ENCODE peak calls at places on chromosomes 7 and 10, in six cellular contexts. Z is GM10248, H is posterior vena cava, A is BJ, E is OCI-M1, F is cardiac muscle cell. C is an unnamed sample.

GRCh38 chr10:43299579-43299978 is 32.7 kb upstream of the RASGEF1A start:
- DNase-seq in E (no peak), H (peak; percentile 25), F (no peak), Z (no peak), A (no peak), C (no peak)

GRCh38 chr10:15348579-15348978 is 22.5 kb downstream of the FAM171A1 start:
- DNase-seq in A (no peak), Z (no peak), F (peak; percentile 67), H (no peak), E (no peak), C (no peak)

GRCh38 chr10:32963102-32963501 is 5.1 kb upstream of the ITGB1 start:
- DNase-seq in F (peak; percentile 89), A (no peak), Z (no peak), H (no peak), E (no peak), C (no peak)

GRCh38 chr7:14305233-14305866 is 315.9 kb upstream of the ETV1 start:
- DNase-seq in F (no peak), A (no peak), E (no peak), H (no peak), Z (no peak), C (no peak)

GRCh38 chr10:133128126-133129081 is 31.6 kb upstream of the KNDC1 start:
- DNase-seq in E (no peak), F (no peak), A (no peak), H (peak; percentile 62), Z (no peak), C (peak; percentile 16)

GRCh38 chr7:107560898-107561516 is 2.7 kb downstream of the COG5 start:
- DNase-seq in F (no peak), H (no peak), Z (no peak), E (peak; percentile 62), A (no peak), C (no peak)

GRCh38 chr7:151150388-151150787 is 17.1 kb downstream of the GBX1 start:
- DNase-seq in Z (no peak), H (no peak), F (no peak), E (no peak), A (no peak), C (no peak)

GRCh38 chr7:83038787-83039186 is 123.9 kb downstream of the PCLO start:
- DNase-seq in A (no peak), F (no peak), Z (no peak), H (no peak), E (no peak), C (no peak)

GRCh38 chr7:22586806-22587180 is 86.8 kb upstream of the STEAP1B start:
- DNase-seq in A (no peak), H (no peak), E (peak; percentile 14), F (peak; percentile 83), Z (no peak), C (no peak)

GRCh38 chr10:85642421-85643170 is 724.0 kb downstream of the GRID1 start:
- DNase-seq in E (peak; percentile 29), A (peak; percentile 63), H (no peak), Z (no peak), F (no peak), C (no peak)

GRCh38 chr7:29873644-29874294 is 67.5 kb downstream of the WIPF3 start:
- DNase-seq in Z (no peak), F (no peak), A (no peak), E (no peak), H (no peak), C (no peak)

GRCh38 chr7:18558910-18559309 is 63.4 kb downstream of the HDAC9 start:
- DNase-seq in Z (no peak), F (no peak), H (no peak), E (no peak), A (no peak), C (no peak)

GRCh38 chr7:77184990-77185389 is 14.6 kb downstream of the FGL2 start:
- DNase-seq in E (no peak), F (peak; percentile 8), A (peak; percentile 9), Z (no peak), H (no peak), C (no peak)

GRCh38 chr7:5827755-5828154 is 46.3 kb upstream of the RNF216 start:
- DNase-seq in E (peak; percentile 48), Z (peak; percentile 25), H (no peak), F (peak; percentile 7), A (no peak), C (no peak)

GRCh38 chr10:44173558-44173894 is 211.4 kb downstream of the CXCL12 start:
- DNase-seq in Z (no peak), H (no peak), F (peak; percentile 12), E (no peak), A (no peak), C (no peak)

GRCh38 chr10:121155742-121156141 is 304.6 kb downstream of the WDR11 start:
- DNase-seq in A (no peak), E (no peak), Z (no peak), H (no peak), F (peak; percentile 34), C (peak; percentile 72)

GRCh38 chr10:93752761-93753160 is 5.0 kb upstream of the LGI1 start:
- DNase-seq in E (no peak), H (no peak), A (peak; percentile 29), Z (no peak), F (peak; percentile 33), C (no peak)

GRCh38 chr10:78316451-78316931 is 282.8 kb downstream of the RPS24 start:
- DNase-seq in F (peak; percentile 32), E (no peak), H (no peak), A (peak; percentile 82), Z (no peak), C (no peak)

GRCh38 chr10:125160856-125161569 is 650 bp upstream of the CTBP2 start:
- DNase-seq in F (peak; percentile 89), Z (peak; percentile 40), E (peak; percentile 95), H (peak; percentile 93), A (no peak), C (peak; percentile 94)

GRCh38 chr10:36880898-36881297 is 244.5 kb upstream of the ANKRD30A start:
- DNase-seq in Z (no peak), H (no peak), A (no peak), E (peak; percentile 31), F (peak; percentile 44), C (no peak)

GRCh38 chr10:77162697-77163096 is 474.9 kb downstream of the KCNMA1 start:
- DNase-seq in Z (no peak), A (no peak), H (no peak), E (no peak), F (no peak), C (no peak)

GRCh38 chr10:65323802-65324201 is 1602.0 kb upstream of the LRRTM3 start:
- DNase-seq in E (no peak), F (no peak), H (no peak), A (no peak), Z (no peak), C (no peak)

GRCh38 chr10:124341768-124342135 is 77.0 kb downstream of the OAT start:
- DNase-seq in Z (no peak), A (no peak), E (peak; percentile 56), H (no peak), F (no peak), C (peak; percentile 15)

GRCh38 chr7:30657131-30657530 is 25.1 kb downstream of the CRHR2 start:
- DNase-seq in Z (no peak), F (no peak), A (no peak), E (no peak), H (no peak), C (no peak)

GRCh38 chr7:104196161-104196560 is 11.7 kb downstream of the ORC5 start:
- DNase-seq in Z (no peak), E (no peak), F (no peak), H (no peak), A (no peak), C (no peak)

GRCh38 chr7:154409703-154410311 is 357.6 kb downstream of the DPP6 start:
- DNase-seq in A (no peak), E (peak; percentile 41), H (no peak), Z (no peak), F (peak; percentile 1), C (no peak)

GRCh38 chr10:5014936-5015335 is 11.3 kb upstream of the AKR1C2 start:
- DNase-seq in A (no peak), H (no peak), E (peak; percentile 58), F (peak; percentile 41), Z (no peak), C (no peak)

GRCh38 chr7:80087768-80088170 is 46.9 kb upstream of the GNAI1 start:
- DNase-seq in Z (no peak), H (no peak), E (no peak), A (no peak), F (no peak), C (no peak)

GRCh38 chr7:2522780-2523433 is 3.3 kb downstream of the LFNG start:
- DNase-seq in F (peak; percentile 72), E (no peak), H (no peak), Z (no peak), A (no peak), C (peak; percentile 69)

C was measured in upper lobe of left lung.